ENCODE peak calls at places on chromosomes 6 and 20, in ten cellular contexts. One of them, this sample, is unnamed.

GRCh38 chr20:12925214-12925755 is 83.5 kb upstream of the SPTLC3 start:
- DNase-seq in left lung: no peak
- DNase-seq in progenitor cell of endocrine pancreas: peak; percentile 39
- DNase-seq in AG04449: peak; percentile 52
- DNase-seq in chondrocyte: no peak
- DNase-seq in endothelial cell: peak; percentile 57
- DNase-seq in tibial artery: peak; percentile 30
- DNase-seq in choroid plexus epithelial cell: peak; percentile 95
- DNase-seq in CD8-positive, alpha-beta T cell: peak; percentile 16
- DNase-seq in pancreas: peak; percentile 39
- DNase-seq in this sample: peak; percentile 56

GRCh38 chr6:7446644-7447325 is 57.2 kb downstream of the RIOK1 start:
- DNase-seq in left lung: no peak
- DNase-seq in progenitor cell of endocrine pancreas: no peak
- DNase-seq in AG04449: no peak
- DNase-seq in chondrocyte: no peak
- DNase-seq in endothelial cell: no peak
- DNase-seq in tibial artery: no peak
- DNase-seq in choroid plexus epithelial cell: no peak
- DNase-seq in CD8-positive, alpha-beta T cell: no peak
- DNase-seq in pancreas: no peak
- DNase-seq in this sample: no peak

GRCh38 chr6:53119349-53119748 is 29.3 kb downstream of the GCM1 start:
- DNase-seq in left lung: no peak
- DNase-seq in progenitor cell of endocrine pancreas: no peak
- DNase-seq in AG04449: no peak
- DNase-seq in chondrocyte: no peak
- DNase-seq in endothelial cell: no peak
- DNase-seq in tibial artery: no peak
- DNase-seq in choroid plexus epithelial cell: no peak
- DNase-seq in CD8-positive, alpha-beta T cell: no peak
- DNase-seq in pancreas: no peak
- DNase-seq in this sample: no peak

GRCh38 chr20:21228511-21228910 is 74.6 kb upstream of the XRN2 start:
- DNase-seq in left lung: no peak
- DNase-seq in progenitor cell of endocrine pancreas: no peak
- DNase-seq in AG04449: no peak
- DNase-seq in chondrocyte: no peak
- DNase-seq in endothelial cell: no peak
- DNase-seq in tibial artery: no peak
- DNase-seq in choroid plexus epithelial cell: no peak
- DNase-seq in CD8-positive, alpha-beta T cell: no peak
- DNase-seq in pancreas: no peak
- DNase-seq in this sample: no peak

GRCh38 chr6:87393026-87393622 is 14.6 kb upstream of the CFAP206 start:
- DNase-seq in left lung: no peak
- DNase-seq in progenitor cell of endocrine pancreas: no peak
- DNase-seq in AG04449: no peak
- DNase-seq in chondrocyte: no peak
- DNase-seq in endothelial cell: peak; percentile 16
- DNase-seq in tibial artery: no peak
- DNase-seq in choroid plexus epithelial cell: peak; percentile 85
- DNase-seq in CD8-positive, alpha-beta T cell: peak; percentile 13
- DNase-seq in pancreas: no peak
- DNase-seq in this sample: peak; percentile 23

GRCh38 chr20:46975976-46976375 is 81.3 kb downstream of the EYA2 start:
- DNase-seq in left lung: no peak
- DNase-seq in progenitor cell of endocrine pancreas: no peak
- DNase-seq in AG04449: no peak
- DNase-seq in chondrocyte: no peak
- DNase-seq in endothelial cell: no peak
- DNase-seq in tibial artery: no peak
- DNase-seq in choroid plexus epithelial cell: no peak
- DNase-seq in CD8-positive, alpha-beta T cell: no peak
- DNase-seq in pancreas: no peak
- DNase-seq in this sample: no peak

GRCh38 chr6:56947931-56948330 is 7.0 kb upstream of the BEND6 start:
- DNase-seq in left lung: no peak
- DNase-seq in progenitor cell of endocrine pancreas: no peak
- DNase-seq in AG04449: no peak
- DNase-seq in chondrocyte: no peak
- DNase-seq in endothelial cell: no peak
- DNase-seq in tibial artery: no peak
- DNase-seq in choroid plexus epithelial cell: no peak
- DNase-seq in CD8-positive, alpha-beta T cell: no peak
- DNase-seq in pancreas: no peak
- DNase-seq in this sample: no peak

GRCh38 chr20:19695081-19695480 is 63.0 kb upstream of the RIN2 start:
- DNase-seq in left lung: no peak
- DNase-seq in progenitor cell of endocrine pancreas: no peak
- DNase-seq in AG04449: no peak
- DNase-seq in chondrocyte: no peak
- DNase-seq in endothelial cell: no peak
- DNase-seq in tibial artery: no peak
- DNase-seq in choroid plexus epithelial cell: peak; percentile 9
- DNase-seq in CD8-positive, alpha-beta T cell: no peak
- DNase-seq in pancreas: no peak
- DNase-seq in this sample: no peak

GRCh38 chr20:31475472-31476312 is 604 bp downstream of the REM1 start:
- DNase-seq in left lung: no peak
- DNase-seq in progenitor cell of endocrine pancreas: no peak
- DNase-seq in AG04449: no peak
- DNase-seq in chondrocyte: no peak
- DNase-seq in endothelial cell: no peak
- DNase-seq in tibial artery: no peak
- DNase-seq in choroid plexus epithelial cell: no peak
- DNase-seq in CD8-positive, alpha-beta T cell: no peak
- DNase-seq in pancreas: no peak
- DNase-seq in this sample: no peak

GRCh38 chr20:6709865-6710595 is 57.5 kb upstream of the BMP2 start:
- DNase-seq in left lung: no peak
- DNase-seq in progenitor cell of endocrine pancreas: no peak
- DNase-seq in AG04449: no peak
- DNase-seq in chondrocyte: no peak
- DNase-seq in endothelial cell: no peak
- DNase-seq in tibial artery: no peak
- DNase-seq in choroid plexus epithelial cell: peak; percentile 44
- DNase-seq in CD8-positive, alpha-beta T cell: no peak
- DNase-seq in pancreas: no peak
- DNase-seq in this sample: no peak

GRCh38 chr6:9710574-9710973 is 704.3 kb downstream of the TFAP2A start:
- DNase-seq in left lung: no peak
- DNase-seq in progenitor cell of endocrine pancreas: no peak
- DNase-seq in AG04449: no peak
- DNase-seq in chondrocyte: no peak
- DNase-seq in endothelial cell: no peak
- DNase-seq in tibial artery: no peak
- DNase-seq in choroid plexus epithelial cell: no peak
- DNase-seq in CD8-positive, alpha-beta T cell: no peak
- DNase-seq in pancreas: no peak
- DNase-seq in this sample: no peak

GRCh38 chr6:11553824-11554223 is 16.3 kb downstream of the TMEM170B start:
- DNase-seq in left lung: no peak
- DNase-seq in progenitor cell of endocrine pancreas: no peak
- DNase-seq in AG04449: no peak
- DNase-seq in chondrocyte: no peak
- DNase-seq in endothelial cell: no peak
- DNase-seq in tibial artery: no peak
- DNase-seq in choroid plexus epithelial cell: no peak
- DNase-seq in CD8-positive, alpha-beta T cell: no peak
- DNase-seq in pancreas: no peak
- DNase-seq in this sample: no peak

GRCh38 chr6:37357288-37357687 is 3.5 kb downstream of the RNF8 start:
- DNase-seq in left lung: no peak
- DNase-seq in progenitor cell of endocrine pancreas: no peak
- DNase-seq in AG04449: no peak
- DNase-seq in chondrocyte: no peak
- DNase-seq in endothelial cell: no peak
- DNase-seq in tibial artery: no peak
- DNase-seq in choroid plexus epithelial cell: peak; percentile 13
- DNase-seq in CD8-positive, alpha-beta T cell: no peak
- DNase-seq in pancreas: no peak
- DNase-seq in this sample: no peak

GRCh38 chr6:30828027-30828962 is 56.0 kb upstream of the DDR1 start:
- DNase-seq in left lung: peak; percentile 86
- DNase-seq in progenitor cell of endocrine pancreas: peak; percentile 71
- DNase-seq in AG04449: peak; percentile 70
- DNase-seq in chondrocyte: peak; percentile 68
- DNase-seq in endothelial cell: peak; percentile 81
- DNase-seq in tibial artery: peak; percentile 90
- DNase-seq in choroid plexus epithelial cell: peak; percentile 93
- DNase-seq in CD8-positive, alpha-beta T cell: peak; percentile 86
- DNase-seq in pancreas: peak; percentile 85
- DNase-seq in this sample: peak; percentile 95

GRCh38 chr6:123398072-123398471 is 238.7 kb downstream of the TRDN start:
- DNase-seq in left lung: peak; percentile 58
- DNase-seq in progenitor cell of endocrine pancreas: no peak
- DNase-seq in AG04449: no peak
- DNase-seq in chondrocyte: no peak
- DNase-seq in endothelial cell: no peak
- DNase-seq in tibial artery: no peak
- DNase-seq in choroid plexus epithelial cell: no peak
- DNase-seq in CD8-positive, alpha-beta T cell: no peak
- DNase-seq in pancreas: no peak
- DNase-seq in this sample: no peak

GRCh38 chr6:123393333-123393732 is 243.4 kb downstream of the TRDN start:
- DNase-seq in left lung: no peak
- DNase-seq in progenitor cell of endocrine pancreas: no peak
- DNase-seq in AG04449: no peak
- DNase-seq in chondrocyte: no peak
- DNase-seq in endothelial cell: no peak
- DNase-seq in tibial artery: no peak
- DNase-seq in choroid plexus epithelial cell: peak; percentile 34
- DNase-seq in CD8-positive, alpha-beta T cell: no peak
- DNase-seq in pancreas: no peak
- DNase-seq in this sample: no peak
- TF ChIP-seq CTCF in left lung: no peak
- TF ChIP-seq CTCF in progenitor cell of endocrine pancreas: peak; percentile 41
- TF ChIP-seq CTCF in AG04449: no peak
- TF ChIP-seq CTCF in chondrocyte: peak; percentile 76
- TF ChIP-seq CTCF in endothelial cell: peak; percentile 22
- TF ChIP-seq CTCF in tibial artery: peak; percentile 30
- TF ChIP-seq CTCF in choroid plexus epithelial cell: peak; percentile 48
- TF ChIP-seq CTCF in CD8-positive, alpha-beta T cell: no peak
- TF ChIP-seq CTCF in pancreas: no peak
- TF ChIP-seq CTCF in this sample: peak; percentile 64

GRCh38 chr6:89302195-89302770 is 12.8 kb downstream of the GABRR2 start:
- DNase-seq in left lung: no peak
- DNase-seq in progenitor cell of endocrine pancreas: no peak
- DNase-seq in AG04449: no peak
- DNase-seq in chondrocyte: no peak
- DNase-seq in endothelial cell: no peak
- DNase-seq in tibial artery: no peak
- DNase-seq in choroid plexus epithelial cell: no peak
- DNase-seq in CD8-positive, alpha-beta T cell: no peak
- DNase-seq in pancreas: no peak
- DNase-seq in this sample: no peak
- TF ChIP-seq CTCF in left lung: no peak
- TF ChIP-seq CTCF in progenitor cell of endocrine pancreas: no peak
- TF ChIP-seq CTCF in AG04449: no peak
- TF ChIP-seq CTCF in chondrocyte: no peak
- TF ChIP-seq CTCF in endothelial cell: no peak
- TF ChIP-seq CTCF in tibial artery: no peak
- TF ChIP-seq CTCF in choroid plexus epithelial cell: no peak
- TF ChIP-seq CTCF in CD8-positive, alpha-beta T cell: no peak
- TF ChIP-seq CTCF in pancreas: no peak
- TF ChIP-seq CTCF in this sample: no peak

GRCh38 chr6:5031150-5031549 is 27.3 kb upstream of the RPP40 start:
- DNase-seq in left lung: no peak
- DNase-seq in progenitor cell of endocrine pancreas: no peak
- DNase-seq in AG04449: no peak
- DNase-seq in chondrocyte: no peak
- DNase-seq in endothelial cell: no peak
- DNase-seq in tibial artery: no peak
- DNase-seq in choroid plexus epithelial cell: no peak
- DNase-seq in CD8-positive, alpha-beta T cell: no peak
- DNase-seq in pancreas: no peak
- DNase-seq in this sample: no peak
- TF ChIP-seq CTCF in left lung: no peak
- TF ChIP-seq CTCF in progenitor cell of endocrine pancreas: no peak
- TF ChIP-seq CTCF in AG04449: no peak
- TF ChIP-seq CTCF in chondrocyte: no peak
- TF ChIP-seq CTCF in endothelial cell: no peak
- TF ChIP-seq CTCF in tibial artery: no peak
- TF ChIP-seq CTCF in choroid plexus epithelial cell: no peak
- TF ChIP-seq CTCF in CD8-positive, alpha-beta T cell: no peak
- TF ChIP-seq CTCF in pancreas: no peak
- TF ChIP-seq CTCF in this sample: no peak

GRCh38 chr6:161435426-161436065 is 161.7 kb upstream of the AGPAT4 start:
- DNase-seq in left lung: no peak
- DNase-seq in progenitor cell of endocrine pancreas: no peak
- DNase-seq in AG04449: no peak
- DNase-seq in chondrocyte: no peak
- DNase-seq in endothelial cell: no peak
- DNase-seq in tibial artery: no peak
- DNase-seq in choroid plexus epithelial cell: peak; percentile 38
- DNase-seq in CD8-positive, alpha-beta T cell: no peak
- DNase-seq in pancreas: no peak
- DNase-seq in this sample: no peak

GRCh38 chr6:161432546-161432945 is 158.7 kb upstream of the AGPAT4 start:
- DNase-seq in left lung: no peak
- DNase-seq in progenitor cell of endocrine pancreas: no peak
- DNase-seq in AG04449: no peak
- DNase-seq in chondrocyte: no peak
- DNase-seq in endothelial cell: no peak
- DNase-seq in tibial artery: no peak
- DNase-seq in choroid plexus epithelial cell: no peak
- DNase-seq in CD8-positive, alpha-beta T cell: no peak
- DNase-seq in pancreas: no peak
- DNase-seq in this sample: no peak

GRCh38 chr6:161434331-161434730 is 160.5 kb upstream of the AGPAT4 start:
- DNase-seq in left lung: no peak
- DNase-seq in progenitor cell of endocrine pancreas: no peak
- DNase-seq in AG04449: no peak
- DNase-seq in chondrocyte: no peak
- DNase-seq in endothelial cell: no peak
- DNase-seq in tibial artery: no peak
- DNase-seq in choroid plexus epithelial cell: no peak
- DNase-seq in CD8-positive, alpha-beta T cell: no peak
- DNase-seq in pancreas: no peak
- DNase-seq in this sample: no peak

GRCh38 chr6:161434921-161435411 is 161.1 kb upstream of the AGPAT4 start:
- DNase-seq in left lung: no peak
- DNase-seq in progenitor cell of endocrine pancreas: no peak
- DNase-seq in AG04449: peak; percentile 93
- DNase-seq in chondrocyte: no peak
- DNase-seq in endothelial cell: no peak
- DNase-seq in tibial artery: no peak
- DNase-seq in choroid plexus epithelial cell: peak; percentile 99
- DNase-seq in CD8-positive, alpha-beta T cell: no peak
- DNase-seq in pancreas: no peak
- DNase-seq in this sample: no peak

DNA sequence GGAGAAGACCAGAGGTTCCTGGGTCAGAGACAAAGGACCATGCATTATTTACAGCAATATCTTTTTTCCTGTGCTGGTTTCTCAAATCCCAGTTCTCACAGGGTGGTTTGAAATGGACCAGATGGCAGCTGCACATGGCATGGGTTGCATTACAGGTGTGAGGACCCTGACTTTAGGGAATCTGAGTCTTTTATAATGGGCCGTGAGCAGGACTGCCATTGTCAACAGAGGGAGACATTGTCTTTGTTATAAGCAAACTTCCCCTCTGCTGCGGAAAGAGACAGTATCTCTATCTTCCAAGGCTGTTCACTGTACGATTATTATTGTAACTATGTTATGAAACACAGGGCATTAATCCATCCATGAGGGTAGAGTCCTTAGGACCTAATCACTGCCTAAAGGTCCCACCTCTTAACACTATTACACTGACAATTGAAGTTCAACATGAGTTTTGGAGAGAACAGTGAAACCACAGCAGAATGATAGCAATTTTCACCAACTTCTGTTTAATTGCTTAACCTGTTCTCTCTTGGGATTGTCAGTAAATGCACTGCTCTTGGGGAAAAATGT is 156.1 kb upstream of the AGPAT4 start:
- DNase-seq in left lung: no peak
- DNase-seq in progenitor cell of endocrine pancreas: no peak
- DNase-seq in AG04449: no peak
- DNase-seq in chondrocyte: no peak
- DNase-seq in endothelial cell: no peak
- DNase-seq in tibial artery: no peak
- DNase-seq in choroid plexus epithelial cell: peak; percentile 56
- DNase-seq in CD8-positive, alpha-beta T cell: no peak
- DNase-seq in pancreas: no peak
- DNase-seq in this sample: no peak
- TF ChIP-seq CTCF in left lung: no peak
- TF ChIP-seq CTCF in progenitor cell of endocrine pancreas: no peak
- TF ChIP-seq CTCF in AG04449: no peak
- TF ChIP-seq CTCF in chondrocyte: peak; percentile 64
- TF ChIP-seq CTCF in endothelial cell: no peak
- TF ChIP-seq CTCF in tibial artery: no peak
- TF ChIP-seq CTCF in choroid plexus epithelial cell: peak; percentile 56
- TF ChIP-seq CTCF in CD8-positive, alpha-beta T cell: no peak
- TF ChIP-seq CTCF in pancreas: no peak
- TF ChIP-seq CTCF in this sample: no peak

This sample was measured in neural crest cell.